ENCODE peak calls at places on chromosome 22, in six cellular contexts. Y is SJCRH30, C is psoas muscle, M is heart right ventricle, L is right lobe of liver, G is lung. S is an unnamed sample. For H3K4me1, the result is how much of the 10 kb centered on the place peaks cover.

GRCh38 chr22:29156507-29156906 is 49.2 kb upstream of the EMID1 start:
- DNase-seq in C (no peak), G (no peak), Y (peak), L (no peak), M (no peak), S (no peak)

GRCh38 chr22:30008401-30008800 is 71.9 kb upstream of the HORMAD2 start:
- DNase-seq in Y (no peak), M (no peak), G (no peak), L (no peak), C (no peak), S (no peak)

GRCh38 chr22:17303840-17304779 is 65.2 kb upstream of the CECR2 start:
- DNase-seq in Y (no peak), M (no peak), L (no peak), C (no peak), G (peak), S (no peak)

GRCh38 chr22:24435861-24436351 is 8.5 kb downstream of the ADORA2A start:
- DNase-seq in C (peak), L (no peak), M (no peak), G (no peak), Y (peak), S (no peak)

GRCh38 chr22:23180301-23180892 is at the start of gene BCR:
- DNase-seq in G (peak), L (peak), C (peak), Y (peak), M (peak), S (peak)

GRCh38 chr22:19821523-19822300 is 33.0 kb downstream of the GNB1L start:
- DNase-seq in Y (peak), C (no peak), G (no peak), M (no peak), L (peak), S (peak)

GRCh38 chr22:23389271-23390071 is 190.6 kb downstream of the IGLL1 start:
- DNase-seq in G (no peak), Y (no peak), C (no peak), M (no peak), L (no peak), S (no peak)

GRCh38 chr22:49693416-49693815 is 134.3 kb downstream of the BRD1 start:
- DNase-seq in M (no peak), L (no peak), G (no peak), C (no peak), Y (no peak), S (peak)

GRCh38 chr22:17938484-17938924 is 85.9 kb downstream of the MICAL3 start:
- DNase-seq in M (no peak), C (no peak), L (no peak), Y (no peak), G (no peak), S (no peak)

GRCh38 chr22:29765905-29766631 is 739 bp downstream of the ZMAT5 start:
- DNase-seq in L (no peak), G (no peak), Y (no peak), C (no peak), M (no peak), S (no peak)

GRCh38 chr22:28883917-28884753 is 763 bp downstream of the ZNRF3 start:
- DNase-seq in M (peak), C (peak), L (peak), G (no peak), Y (peak), S (peak)

GRCh38 chr22:24843048-24843447 is 37.0 kb downstream of the SGSM1 start:
- DNase-seq in L (no peak), M (no peak), C (no peak), Y (no peak), G (no peak), S (no peak)

GRCh38 chr22:49961601-49962011 is 1.0 kb downstream of the PIM3 start:
- DNase-seq in Y (peak), L (peak), C (no peak), M (peak), G (peak), S (no peak)

GRCh38 chr22:27670701-27671412 is 130.7 kb downstream of the MN1 start:
- DNase-seq in C (peak), L (no peak), M (peak), G (no peak), Y (peak), S (no peak)

GRCh38 chr22:20550851-20551744 is 43.7 kb downstream of the MED15 start:
- DNase-seq in C (peak), M (peak), G (no peak), L (no peak), Y (no peak), S (peak)

GRCh38 chr22:31233001-31233400 is 20.9 kb downstream of the LIMK2 start:
- DNase-seq in M (no peak), Y (no peak), G (no peak), C (no peak), L (no peak), S (no peak)

GRCh38 chr22:29871684-29872083 is 11.3 kb upstream of the MTMR3 start:
- DNase-seq in C (no peak), L (no peak), M (no peak), G (no peak), Y (no peak), S (no peak)

GRCh38 chr22:25404556-25404922 is 159.9 kb upstream of the GRK3 start:
- DNase-seq in L (no peak), M (no peak), Y (peak), G (no peak), C (peak), S (no peak)

GRCh38 chr22:39814899-39815298 is 78.7 kb downstream of the ENTHD1 start:
- DNase-seq in C (no peak), Y (no peak), L (no peak), M (no peak), G (no peak), S (no peak)

GRCh38 chr22:21942407-21942895 is 10.2 kb downstream of the PPM1F start:
- DNase-seq in Y (peak), C (peak), G (peak), M (peak), L (peak), S (peak)

GRCh38 chr22:45731798-45732495 is 60.3 kb downstream of the ATXN10 start:
- DNase-seq in L (no peak), M (no peak), Y (no peak), C (peak), G (no peak), S (no peak)

GRCh38 chr22:49214976-49215375 is 612.7 kb downstream of the BRD1 start:
- DNase-seq in G (no peak), L (peak), Y (no peak), M (no peak), C (no peak), S (peak)

DNA sequence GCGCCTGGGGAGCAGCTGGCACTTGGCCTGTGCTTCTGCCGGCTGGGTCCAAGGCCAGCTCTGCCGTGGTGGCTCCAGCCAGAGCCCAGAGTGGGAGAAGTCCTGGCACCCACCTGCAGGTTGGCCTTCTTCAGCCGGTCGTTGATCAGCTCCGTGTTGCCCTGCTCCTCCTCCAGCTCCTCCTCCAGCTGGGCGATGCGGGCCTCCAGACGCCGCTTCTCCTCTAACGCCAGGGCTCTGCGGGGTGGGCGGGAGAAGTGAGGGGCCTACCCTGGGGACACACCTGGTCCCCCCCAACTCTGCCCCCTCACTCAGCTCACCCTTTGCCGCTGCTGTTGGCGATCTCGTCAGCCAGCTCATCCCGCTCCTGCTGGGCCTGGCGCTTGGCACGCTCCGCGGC is 32.6 kb downstream of the APOL1 start:
- DNase-seq in M (no peak), C (no peak), Y (no peak), L (peak), G (no peak), S (peak)
- H3K27ac ChIP-seq in M (peak), C (no peak), Y (no peak), L (no peak), G (no peak), S (peak)

GRCh38 chr22:47056361-47056760 is 293.9 kb downstream of the TBC1D22A start:
- DNase-seq in G (no peak), Y (no peak), L (peak), M (no peak), C (no peak), S (no peak)
- H3K4me1 ChIP-seq in G (under half), Y (under half), L (under half), M (under half), C (under half), S (under half)

GRCh38 chr22:41382098-41382578 is 396 bp downstream of the TEF start:
- DNase-seq in C (peak), M (peak), G (peak), L (peak), Y (no peak), S (peak)
- H3K27ac ChIP-seq in C (peak), M (peak), G (peak), L (peak), Y (peak), S (peak)

GRCh38 chr22:37487129-37487528 is 945 bp upstream of the MFNG start:
- DNase-seq in C (no peak), L (no peak), G (no peak), Y (no peak), M (no peak), S (no peak)

GRCh38 chr22:37487559-37487958 is 1.4 kb upstream of the MFNG start:
- DNase-seq in M (no peak), Y (no peak), C (no peak), L (no peak), G (no peak), S (no peak)

GRCh38 chr22:37486224-37486845 is at the start of gene MFNG:
- DNase-seq in Y (peak), C (peak), M (peak), L (peak), G (peak), S (peak)

GRCh38 chr22:37489994-37490393 is 3.8 kb upstream of the MFNG start:
- DNase-seq in Y (no peak), C (no peak), M (no peak), G (no peak), L (no peak), S (no peak)

GRCh38 chr22:37488337-37489135 is 2.4 kb upstream of the MFNG start:
- DNase-seq in Y (no peak), G (no peak), L (no peak), C (no peak), M (no peak), S (no peak)
- H3K4me1 ChIP-seq in Y (under half), G (under half), L (under half), C (under half), M (under half), S (under half)

DNA sequence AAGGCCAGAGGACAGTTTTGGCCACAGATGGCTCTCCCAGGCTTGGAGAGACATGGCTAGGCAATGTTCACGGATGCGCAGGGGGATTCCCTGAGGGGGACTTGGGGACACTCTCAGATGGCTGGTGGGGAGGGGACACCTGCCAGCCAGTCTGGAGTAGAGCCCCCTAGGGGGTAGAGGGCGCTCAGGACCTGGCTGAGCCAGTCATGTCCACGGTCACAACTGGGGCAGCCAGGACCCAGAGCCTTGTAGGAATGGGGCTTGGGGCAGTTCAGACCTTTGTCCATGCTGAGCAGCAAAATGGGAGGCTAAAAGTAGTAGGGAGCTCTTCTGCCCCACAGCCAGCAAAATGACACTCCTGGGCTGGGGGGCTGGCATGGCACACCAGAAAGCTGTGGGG is 1.7 kb downstream of the CSDC2 start:
- DNase-seq in C (no peak), Y (no peak), G (no peak), M (no peak), L (no peak), S (no peak)
- H3K27ac ChIP-seq in C (no peak), Y (no peak), G (peak), M (peak), L (no peak), S (peak)

GRCh38 chr22:36385491-36386350 is 2.0 kb downstream of the MYH9 start:
- DNase-seq in L (peak), Y (peak), M (no peak), C (peak), G (peak), S (peak)

GRCh38 chr22:36386351-36386899 is 1.3 kb downstream of the MYH9 start:
- DNase-seq in Y (peak), L (peak), G (no peak), M (no peak), C (peak), S (peak)

GRCh38 chr22:36381513-36382079 is 6.2 kb downstream of the MYH9 start:
- DNase-seq in G (no peak), L (no peak), M (no peak), C (no peak), Y (no peak), S (no peak)

GRCh38 chr22:36384766-36385400 is 2.9 kb downstream of the MYH9 start:
- DNase-seq in C (no peak), M (no peak), Y (peak), L (no peak), G (no peak), S (no peak)

GRCh38 chr22:36383110-36383581 is 4.6 kb downstream of the MYH9 start:
- DNase-seq in Y (no peak), L (no peak), C (no peak), M (no peak), G (no peak), S (no peak)
- H3K4me1 ChIP-seq in Y (under half), L (half or more), C (half or more), M (half or more), G (under half), S (half or more)

GRCh38 chr22:34038801-34039200 is 118.5 kb upstream of the LARGE1 start:
- DNase-seq in L (no peak), G (no peak), C (no peak), Y (no peak), M (no peak), S (no peak)

GRCh38 chr22:34036936-34037335 is 116.7 kb upstream of the LARGE1 start:
- DNase-seq in Y (no peak), M (no peak), C (no peak), L (no peak), G (no peak), S (no peak)

DNA sequence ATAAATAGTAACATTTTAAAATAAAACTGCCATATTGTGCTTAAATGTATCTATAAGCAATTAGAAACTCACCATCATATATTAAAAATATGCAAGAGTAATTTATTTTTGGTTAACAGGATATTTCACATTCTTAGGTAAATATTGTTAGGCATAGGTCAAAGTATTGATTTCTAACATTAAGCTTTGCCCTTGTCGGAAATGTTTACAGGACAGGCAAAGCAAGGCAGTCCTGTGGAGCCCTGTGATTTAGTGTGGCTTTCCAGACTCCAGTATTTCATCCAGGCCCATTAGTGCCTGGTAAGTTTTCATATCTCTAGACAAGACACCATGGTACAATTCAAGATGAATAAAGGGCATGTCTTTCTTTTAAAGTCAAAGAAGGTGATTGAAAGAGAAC is 114.9 kb upstream of the LARGE1 start:
- DNase-seq in L (no peak), Y (no peak), C (no peak), M (no peak), G (no peak), S (no peak)
- H3K27ac ChIP-seq in L (no peak), Y (no peak), C (no peak), M (no peak), G (no peak), S (no peak)

DNA sequence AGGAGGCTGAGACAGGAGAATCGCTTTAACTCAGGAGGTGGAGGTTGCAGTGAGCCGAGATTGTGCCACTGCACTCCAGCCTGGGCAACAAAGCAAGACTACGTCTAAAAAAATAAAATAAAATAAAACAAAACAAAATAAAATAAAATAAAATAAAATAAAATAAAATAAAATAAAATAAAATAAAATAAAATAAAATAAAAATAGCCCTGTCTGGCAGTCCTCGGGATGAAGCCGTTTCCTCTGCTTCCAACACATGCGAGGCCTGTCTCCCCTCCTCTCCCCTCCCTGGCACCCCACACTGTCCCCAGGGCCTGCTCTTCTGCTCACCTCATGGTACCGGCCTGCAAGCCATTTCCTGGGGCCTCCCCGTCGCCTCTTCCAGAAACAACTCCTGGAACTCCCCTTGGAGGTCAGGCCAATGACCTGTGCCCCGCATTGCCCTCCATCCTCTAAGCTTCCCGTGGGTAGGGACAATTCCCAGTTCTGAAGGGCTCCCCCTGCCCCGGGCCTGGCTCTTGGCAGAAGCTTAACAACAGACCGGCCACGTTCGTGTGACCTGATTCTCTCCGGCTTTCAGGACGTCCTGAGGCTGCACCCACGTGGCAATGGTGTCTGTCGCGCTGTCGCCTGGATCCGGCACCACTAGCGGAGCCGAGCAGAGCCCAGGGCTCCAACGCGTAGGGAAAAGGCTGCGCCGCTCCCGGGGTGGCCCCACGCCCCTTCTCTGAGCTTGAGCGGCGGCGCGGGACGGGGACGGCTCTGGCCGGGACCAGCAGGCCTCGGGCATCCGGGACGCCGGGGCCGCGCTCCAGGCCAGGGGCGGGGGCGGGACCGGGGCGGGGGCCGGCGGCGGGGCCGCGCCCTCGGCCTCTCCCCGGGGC is 456 bp upstream of the PARVB start:
- DNase-seq in L (peak), Y (no peak), G (no peak), M (no peak), C (peak), S (no peak)
- H3K4me1 ChIP-seq in L (under half), Y (under half), G (under half), M (half or more), C (half or more), S (under half)